ENCODE peak calls at places on chromosomes 11 and 22, in four cellular contexts. D is K562, I is H1, F is GM12878. Z is an unnamed sample.

GRCh38 chr11:70556884-70557741 is 158.8 kb downstream of the CTTN start:
- DNase-seq in I (no peak), D (no peak), F (no peak), Z (no peak)

GRCh38 chr11:68398870-68399865 is 61.4 kb upstream of the PPP6R3 start:
- DNase-seq in I (no peak), F (no peak), D (peak), Z (no peak)

GRCh38 chr11:19121646-19122045 is 4.7 kb downstream of the ZDHHC13 start:
- DNase-seq in D (peak), I (no peak), F (no peak), Z (no peak)

GRCh38 chr22:37904572-37905533 is 1.2 kb upstream of the MICALL1 start:
- DNase-seq in D (peak), F (no peak), I (no peak), Z (peak)

GRCh38 chr11:67572747-67573419 is 10.7 kb upstream of the GSTP1 start:
- DNase-seq in I (no peak), F (no peak), D (peak), Z (peak)

GRCh38 chr11:12813371-12814225 is 139.4 kb downstream of the TEAD1 start:
- DNase-seq in F (no peak), I (no peak), D (peak), Z (no peak)

GRCh38 chr11:133945087-133945974 is 11.4 kb downstream of the IGSF9B start:
- DNase-seq in F (no peak), I (no peak), D (peak), Z (no peak)

GRCh38 chr11:118216621-118217526 is 7.9 kb downstream of the JAML start:
- DNase-seq in I (no peak), F (no peak), D (no peak), Z (no peak)

GRCh38 chr11:26862801-26863200 is 131.1 kb upstream of the FIBIN start:
- DNase-seq in D (no peak), I (no peak), F (no peak), Z (no peak)

GRCh38 chr11:122661182-122661945 is 5.8 kb downstream of the UBASH3B start:
- DNase-seq in D (no peak), I (no peak), F (no peak), Z (no peak)

GRCh38 chr11:34191592-34191991 is 86.2 kb downstream of the NAT10 start:
- DNase-seq in D (no peak), I (no peak), F (no peak), Z (no peak)

GRCh38 chr11:71333473-71333872 is 81.1 kb upstream of the SHANK2 start:
- DNase-seq in F (no peak), I (no peak), D (no peak), Z (no peak)

GRCh38 chr11:69414773-69415187 is 66.7 kb upstream of the LINC01488 start:
- DNase-seq in I (no peak), F (no peak), D (no peak), Z (no peak)

GRCh38 chr11:46120361-46120710 is 918 bp downstream of the PHF21A start:
- DNase-seq in D (no peak), F (no peak), I (no peak), Z (no peak)

GRCh38 chr11:97751405-97751804 is 1269.3 kb upstream of the CNTN5 start:
- DNase-seq in D (no peak), I (no peak), F (no peak), Z (no peak)

GRCh38 chr22:36606114-36606513 is 77.1 kb upstream of the EIF3D start:
- DNase-seq in F (no peak), I (no peak), D (no peak), Z (no peak)

GRCh38 chr11:66317322-66317765 is 500 bp upstream of the CD248 start:
- DNase-seq in I (no peak), F (no peak), D (no peak), Z (peak)

GRCh38 chr11:119571311-119571710 is 148.3 kb upstream of the THY1 start:
- DNase-seq in D (no peak), F (no peak), I (no peak), Z (no peak)

GRCh38 chr11:76314741-76315090 is 66.2 kb downstream of the THAP12 start:
- DNase-seq in F (no peak), D (no peak), I (no peak), Z (no peak)

GRCh38 chr11:107018902-107019493 is 722 bp upstream of the GUCY1A2 start:
- DNase-seq in D (peak), I (no peak), F (no peak), Z (peak)

GRCh38 chr11:27830206-27830605 is 130.0 kb upstream of the BDNF start:
- DNase-seq in F (no peak), D (no peak), I (no peak), Z (no peak)

GRCh38 chr11:76824083-76824939 is 36.4 kb upstream of the ACER3 start:
- DNase-seq in D (peak), I (no peak), F (no peak), Z (no peak)

GRCh38 chr11:77126861-77127673 is 979 bp upstream of the MYO7A start:
- DNase-seq in D (peak), F (no peak), I (no peak), Z (no peak)

GRCh38 chr11:13602844-13603243 is 65.6 kb upstream of the FAR1 start:
- DNase-seq in D (no peak), F (no peak), I (no peak), Z (no peak)

GRCh38 chr22:35539487-35539886 is 1.1 kb upstream of the RASD2 start:
- DNase-seq in I (no peak), F (no peak), D (no peak), Z (no peak)

GRCh38 chr11:115674831-115675230 is 170.6 kb upstream of the CADM1 start:
- DNase-seq in D (no peak), F (no peak), I (no peak), Z (no peak)

GRCh38 chr11:67640021-67640757 is 626 bp upstream of the TBX10 start:
- DNase-seq in I (no peak), D (peak), F (no peak), Z (peak)

GRCh38 chr11:34944692-34945091 is 28.3 kb downstream of the PDHX start:
- DNase-seq in F (no peak), D (no peak), I (no peak), Z (no peak)

GRCh38 chr11:117228091-117228490 is 3.8 kb downstream of the PCSK7 start:
- DNase-seq in I (no peak), F (no peak), D (no peak), Z (no peak)

GRCh38 chr11:120334894-120335462 is 1.2 kb upstream of the ARHGEF12 start:
- DNase-seq in I (no peak), F (peak), D (peak), Z (peak)

GRCh38 chr11:61774441-61774840 is 18.0 kb downstream of the TMEM258 start:
- DNase-seq in D (no peak), I (no peak), F (no peak), Z (no peak)

GRCh38 chr11:47675851-47676250 is 33.5 kb upstream of the MTCH2 start:
- DNase-seq in I (no peak), D (no peak), F (no peak), Z (no peak)

GRCh38 chr11:315051-315481 is 1.2 kb downstream of the IFITM1 start:
- DNase-seq in F (no peak), I (no peak), D (no peak), Z (peak)

GRCh38 chr11:8006349-8006977 is 19.3 kb downstream of the EIF3F start:
- DNase-seq in F (peak), I (no peak), D (peak), Z (peak)

DNA sequence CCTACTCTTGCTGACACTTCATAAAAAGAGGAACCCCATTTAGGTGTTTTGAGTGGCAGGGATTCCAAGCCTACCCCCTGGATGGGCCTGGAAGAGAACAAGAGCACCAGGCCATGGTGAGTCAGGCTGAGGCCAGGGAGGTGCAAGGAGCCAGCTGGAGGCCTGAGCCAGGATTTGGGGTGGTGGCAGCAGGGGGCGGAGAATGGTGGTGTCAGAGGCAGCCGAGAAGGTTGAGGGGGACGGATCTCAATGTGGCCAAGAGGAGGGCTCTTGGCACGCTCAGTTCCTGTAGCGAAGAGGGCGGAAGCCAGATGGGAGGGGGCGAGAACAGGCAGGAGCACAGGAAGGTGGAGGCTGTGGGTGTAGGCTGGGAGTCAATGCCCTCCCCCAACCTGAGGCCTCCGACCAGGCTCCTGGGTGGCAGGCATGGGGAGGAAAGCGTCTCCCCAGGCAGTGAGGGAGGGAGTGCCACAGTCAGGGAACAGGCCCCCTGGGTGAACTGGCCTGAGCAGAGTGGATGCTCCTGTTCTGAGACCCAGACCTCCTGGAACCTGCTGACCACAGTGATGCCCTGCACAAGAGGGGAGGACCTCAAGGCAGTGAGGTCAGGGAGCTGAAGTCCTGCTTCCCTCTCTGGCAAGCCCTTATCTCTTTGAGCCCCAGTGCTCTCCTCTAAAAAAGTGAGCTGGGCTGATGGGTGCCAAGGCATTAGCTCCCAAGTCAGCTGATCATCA is 13.9 kb downstream of the RTN4RL2 start:
- DNase-seq in D (peak), I (no peak), F (peak), Z (no peak)
- TF ChIP-seq CREB1 in D (no peak), I (no peak), F (no peak), Z (no peak)

DNA sequence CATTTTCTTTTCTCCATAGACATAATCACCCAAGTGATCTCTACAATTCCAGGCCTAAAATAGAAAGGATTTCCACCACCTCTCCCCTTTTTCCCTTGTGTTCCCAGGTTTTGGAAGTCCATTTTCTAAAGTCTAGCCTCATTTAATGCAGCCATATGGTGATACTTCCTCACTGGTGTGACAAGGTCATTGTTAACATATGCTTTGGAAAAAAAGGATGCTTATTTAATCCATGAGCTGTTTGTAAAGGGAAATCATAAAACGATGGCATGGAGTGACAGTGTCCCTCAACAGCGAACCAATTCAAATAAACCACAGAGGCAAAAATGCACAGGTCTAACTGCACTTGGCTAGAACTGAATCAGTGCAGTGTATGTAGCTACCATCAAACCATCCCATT is 26.6 kb downstream of the GRIA4 start:
- DNase-seq in D (no peak), F (no peak), I (no peak), Z (no peak)
- TF ChIP-seq ZNF274 in D (no peak), F (no peak), I (no peak), Z (no peak)

GRCh38 chr11:96241351-96241841 is 101.6 kb downstream of the MAML2 start:
- DNase-seq in F (no peak), D (no peak), I (no peak), Z (peak)
- TF ChIP-seq SIN3A in F (no peak), D (no peak), I (no peak), Z (no peak)

DNA sequence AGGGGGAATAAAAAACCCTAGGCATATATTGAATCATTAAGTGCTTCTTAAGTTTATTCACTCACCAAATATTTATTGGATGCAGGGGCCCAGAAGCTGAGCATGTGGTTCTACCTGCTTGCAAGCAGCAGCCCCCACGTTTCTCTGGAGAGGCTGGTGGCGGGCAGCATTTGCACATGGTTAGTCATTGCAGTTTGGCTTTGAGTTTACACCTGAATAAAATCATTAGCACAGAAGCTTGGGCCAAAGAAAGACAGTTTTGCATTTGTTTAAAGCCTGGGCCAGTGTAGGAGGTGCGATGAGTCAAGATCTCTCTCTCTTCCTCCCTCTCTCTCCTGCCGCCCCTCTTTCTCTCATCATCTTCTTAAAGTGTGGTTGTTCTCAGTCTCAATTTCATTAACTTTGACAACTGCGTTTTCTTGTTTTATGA is 72.6 kb downstream of the C22orf31 start:
- DNase-seq in D (no peak), I (no peak), F (no peak), Z (no peak)
- TF ChIP-seq CREB1 in D (no peak), I (no peak), F (no peak), Z (no peak)

GRCh38 chr22:31020334-31020733 is 51.3 kb downstream of the TUG1 start:
- DNase-seq in F (no peak), D (no peak), I (peak), Z (peak)
- TF ChIP-seq ZNF274 in F (no peak), D (no peak), I (no peak), Z (no peak)